ENCODE peak calls at places on chromosome 6, in five cellular contexts. S is CD8-positive, alpha-beta T cell; P is BE2C; Q is H9; O is cardiac muscle cell. K is an unnamed sample.

GRCh38 chr6:85278456-85279035 is 171.3 kb upstream of the NT5E start:
- DNase-seq in Q (no peak), O (peak), P (no peak), S (no peak), K (no peak)

GRCh38 chr6:47203968-47204611 is 105.6 kb downstream of the TNFRSF21 start:
- DNase-seq in O (no peak), Q (no peak), S (no peak), P (no peak), K (no peak)

GRCh38 chr6:2966347-2966746 is 5.0 kb downstream of the SERPINB6 start:
- DNase-seq in Q (no peak), S (no peak), P (no peak), O (no peak), K (no peak)

GRCh38 chr6:89281779-89282246 is 33.3 kb downstream of the GABRR2 start:
- DNase-seq in Q (peak), P (peak), S (no peak), O (peak), K (peak)

GRCh38 chr6:124961784-124962611 is at the start of gene RNF217:
- DNase-seq in O (peak), P (peak), Q (peak), S (no peak), K (peak)

GRCh38 chr6:129646140-129646569 is 63.8 kb downstream of the ARHGAP18 start:
- DNase-seq in Q (no peak), S (no peak), P (no peak), O (no peak), K (no peak)

GRCh38 chr6:36386495-36387439 is 702 bp downstream of the ETV7 start:
- DNase-seq in S (no peak), O (no peak), P (peak), Q (peak), K (peak)

GRCh38 chr6:77620290-77620882 is 32.5 kb upstream of the MEI4 start:
- DNase-seq in P (peak), Q (peak), O (peak), S (no peak), K (peak)

GRCh38 chr6:43774776-43775583 is 5.0 kb downstream of the VEGFA start:
- DNase-seq in Q (peak), S (peak), O (peak), P (peak), K (peak)

GRCh38 chr6:57173056-57173885 is 1.1 kb downstream of the BAG2 start:
- DNase-seq in S (peak), Q (peak), P (no peak), O (peak), K (peak)

GRCh38 chr6:9517806-9518205 is 897.1 kb downstream of the TFAP2A start:
- DNase-seq in Q (no peak), P (no peak), O (no peak), S (no peak), K (no peak)

GRCh38 chr6:111576302-111576701 is 29.4 kb downstream of the TRAF3IP2 start:
- DNase-seq in P (no peak), Q (no peak), O (no peak), S (no peak), K (no peak)

GRCh38 chr6:74638467-74638866 is 567.4 kb downstream of the COL12A1 start:
- DNase-seq in O (peak), P (no peak), S (no peak), Q (no peak), K (no peak)

GRCh38 chr6:131787079-131787478 is 20.7 kb upstream of the ENPP1 start:
- DNase-seq in Q (no peak), P (no peak), O (no peak), S (no peak), K (no peak)

GRCh38 chr6:118889163-118889562 is 4.8 kb upstream of the ASF1A start:
- DNase-seq in S (no peak), P (peak), Q (no peak), O (no peak), K (no peak)

GRCh38 chr6:30819287-30819917 is 64.9 kb upstream of the DDR1 start:
- DNase-seq in Q (no peak), S (no peak), P (no peak), O (no peak), K (no peak)

GRCh38 chr6:107066697-107067659 is 39.0 kb downstream of the MTRES1 start:
- DNase-seq in P (no peak), Q (no peak), O (no peak), S (no peak), K (no peak)

GRCh38 chr6:29722773-29723665 is at the start of gene HLA-F:
- DNase-seq in P (peak), Q (peak), O (peak), S (peak), K (peak)

GRCh38 chr6:37794825-37795224 is 24.7 kb upstream of the ZFAND3 start:
- DNase-seq in S (no peak), Q (no peak), P (no peak), O (no peak), K (no peak)

GRCh38 chr6:135576055-135576454 is 78.5 kb upstream of the AHI1 start:
- DNase-seq in Q (no peak), S (no peak), P (no peak), O (no peak), K (no peak)

GRCh38 chr6:165987483-165988305 is 180.0 kb downstream of the TBXT start:
- DNase-seq in S (no peak), Q (peak), P (peak), O (peak), K (peak)

GRCh38 chr6:149190228-149190831 is 127.2 kb upstream of the TAB2 start:
- DNase-seq in S (no peak), O (no peak), P (peak), Q (peak), K (no peak)

GRCh38 chr6:7328159-7328713 is 15.2 kb upstream of the SSR1 start:
- DNase-seq in S (no peak), Q (no peak), P (no peak), O (no peak), K (no peak)

GRCh38 chr6:41678511-41679084 is 40.3 kb downstream of the MDFI start:
- DNase-seq in S (no peak), P (no peak), Q (no peak), O (no peak), K (no peak)

GRCh38 chr6:41682497-41682961 is 44.3 kb downstream of the MDFI start:
- DNase-seq in Q (no peak), S (no peak), P (no peak), O (no peak), K (no peak)

GRCh38 chr6:41682056-41682477 is 43.8 kb downstream of the MDFI start:
- DNase-seq in P (peak), S (peak), O (peak), Q (peak), K (peak)

GRCh38 chr6:41679696-41680095 is 41.4 kb downstream of the MDFI start:
- DNase-seq in O (no peak), P (no peak), S (no peak), Q (no peak), K (no peak)

GRCh38 chr6:41680182-41680965 is 42.1 kb downstream of the MDFI start:
- DNase-seq in P (no peak), O (no peak), S (no peak), Q (no peak), K (no peak)
- TF ChIP-seq CTCF in P (no peak), O (no peak), S (no peak), Q (no peak), K (no peak)

GRCh38 chr6:45419574-45420082 is 41.9 kb upstream of the SUPT3H start:
- DNase-seq in O (peak), P (peak), Q (peak), S (peak), K (peak)
- TF ChIP-seq CTCF in O (peak), P (peak), Q (peak), S (peak), K (no peak)

GRCh38 chr6:136757150-136757549 is 35.1 kb downstream of the MAP3K5 start:
- DNase-seq in Q (no peak), P (no peak), S (no peak), O (no peak), K (no peak)
- TF ChIP-seq CTCF in Q (no peak), P (no peak), S (no peak), O (no peak), K (no peak)

GRCh38 chr6:113995632-113996031 is 24.7 kb upstream of the HDAC2 start:
- DNase-seq in P (peak), O (peak), Q (peak), S (no peak), K (peak)
- TF ChIP-seq CTCF in P (peak), O (no peak), Q (no peak), S (no peak), K (no peak)

DNA sequence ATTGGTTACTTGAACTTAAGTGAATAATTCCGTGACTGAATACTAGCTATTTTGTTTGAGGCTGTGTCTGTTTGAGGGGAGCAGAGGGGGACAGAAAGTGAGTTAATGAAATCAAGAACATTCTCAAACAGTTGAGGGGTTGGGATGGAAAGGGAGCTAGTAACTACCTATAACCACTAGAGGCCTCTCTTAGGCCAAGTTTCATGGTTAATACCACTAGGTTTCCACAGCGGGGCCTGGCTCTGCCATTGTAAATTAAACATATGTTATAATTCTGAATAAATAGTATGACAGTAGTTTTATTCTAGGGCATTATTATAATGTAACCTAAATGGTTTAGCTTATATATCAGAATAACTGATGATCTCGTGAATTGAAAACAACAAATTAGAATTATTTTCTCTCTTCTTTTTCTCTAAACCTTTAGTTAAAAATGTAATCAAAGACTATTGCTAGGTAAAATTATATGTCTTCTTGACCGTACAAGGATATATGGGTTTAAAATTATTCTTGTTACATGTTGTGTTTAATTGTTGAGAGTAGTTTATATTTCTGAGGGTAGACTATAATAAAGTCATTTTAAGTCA is 108.1 kb downstream of the BCKDHB start:
- DNase-seq in S (no peak), P (peak), O (peak), Q (no peak), K (peak)
- TF ChIP-seq CTCF in S (peak), P (peak), O (peak), Q (peak), K (peak)

DNA sequence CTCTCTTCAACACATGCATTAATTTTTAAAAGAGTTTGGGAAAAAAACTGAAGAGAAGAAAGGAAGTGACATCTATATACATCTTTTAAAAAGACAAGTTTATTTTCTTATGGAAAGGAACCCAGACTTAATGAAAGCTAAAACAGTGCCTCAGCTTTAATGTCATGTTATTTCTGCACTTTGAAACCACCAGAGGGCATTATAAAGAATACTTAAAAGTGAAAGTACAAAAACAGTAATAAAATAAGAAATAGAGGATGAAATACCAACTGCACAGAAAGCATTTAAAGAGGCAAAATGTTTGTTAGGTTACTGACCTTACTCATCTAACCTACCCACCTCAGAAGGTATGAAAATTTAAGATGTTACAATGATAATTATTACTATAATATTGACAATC is 98.8 kb downstream of the HUS1B start:
- DNase-seq in P (no peak), O (no peak), S (no peak), Q (no peak), K (no peak)
- TF ChIP-seq CTCF in P (no peak), O (peak), S (no peak), Q (peak), K (peak)

GRCh38 chr6:137013738-137014602 is 30.8 kb downstream of the IL20RA start:
- DNase-seq in Q (no peak), S (no peak), O (peak), P (peak), K (no peak)
- TF ChIP-seq CTCF in Q (peak), S (no peak), O (peak), P (peak), K (peak)

GRCh38 chr6:21587925-21588811 is 5.4 kb upstream of the SOX4 start:
- DNase-seq in S (peak), P (peak), O (peak), Q (peak), K (peak)

GRCh38 chr6:21588812-21589811 is 4.4 kb upstream of the SOX4 start:
- DNase-seq in Q (peak), O (peak), S (peak), P (peak), K (peak)

GRCh38 chr6:21586300-21586699 is 7.3 kb upstream of the SOX4 start:
- DNase-seq in S (no peak), O (no peak), P (no peak), Q (no peak), K (no peak)

GRCh38 chr6:21586760-21587181 is 6.8 kb upstream of the SOX4 start:
- DNase-seq in Q (no peak), S (no peak), O (no peak), P (peak), K (no peak)

GRCh38 chr6:21587182-21587924 is 6.2 kb upstream of the SOX4 start:
- DNase-seq in O (peak), P (peak), Q (peak), S (no peak), K (peak)
- TF ChIP-seq CTCF in O (peak), P (peak), Q (peak), S (peak), K (no peak)

GRCh38 chr6:51618563-51618962 is 468.9 kb downstream of the PKHD1 start:
- DNase-seq in S (no peak), Q (no peak), P (no peak), O (no peak), K (no peak)
- TF ChIP-seq CTCF in S (peak), Q (peak), P (peak), O (no peak), K (peak)

GRCh38 chr6:169566319-169566718 is 135.5 kb downstream of the WDR27 start:
- DNase-seq in S (no peak), P (no peak), O (no peak), Q (no peak), K (no peak)

GRCh38 chr6:169561665-169562064 is 140.2 kb downstream of the WDR27 start:
- DNase-seq in O (no peak), P (no peak), Q (no peak), S (no peak), K (no peak)

GRCh38 chr6:169567809-169568208 is 134.0 kb downstream of the WDR27 start:
- DNase-seq in O (no peak), S (no peak), Q (no peak), P (no peak), K (no peak)

GRCh38 chr6:169566961-169567360 is 134.9 kb downstream of the WDR27 start:
- DNase-seq in S (no peak), Q (no peak), O (no peak), P (no peak), K (no peak)

DNA sequence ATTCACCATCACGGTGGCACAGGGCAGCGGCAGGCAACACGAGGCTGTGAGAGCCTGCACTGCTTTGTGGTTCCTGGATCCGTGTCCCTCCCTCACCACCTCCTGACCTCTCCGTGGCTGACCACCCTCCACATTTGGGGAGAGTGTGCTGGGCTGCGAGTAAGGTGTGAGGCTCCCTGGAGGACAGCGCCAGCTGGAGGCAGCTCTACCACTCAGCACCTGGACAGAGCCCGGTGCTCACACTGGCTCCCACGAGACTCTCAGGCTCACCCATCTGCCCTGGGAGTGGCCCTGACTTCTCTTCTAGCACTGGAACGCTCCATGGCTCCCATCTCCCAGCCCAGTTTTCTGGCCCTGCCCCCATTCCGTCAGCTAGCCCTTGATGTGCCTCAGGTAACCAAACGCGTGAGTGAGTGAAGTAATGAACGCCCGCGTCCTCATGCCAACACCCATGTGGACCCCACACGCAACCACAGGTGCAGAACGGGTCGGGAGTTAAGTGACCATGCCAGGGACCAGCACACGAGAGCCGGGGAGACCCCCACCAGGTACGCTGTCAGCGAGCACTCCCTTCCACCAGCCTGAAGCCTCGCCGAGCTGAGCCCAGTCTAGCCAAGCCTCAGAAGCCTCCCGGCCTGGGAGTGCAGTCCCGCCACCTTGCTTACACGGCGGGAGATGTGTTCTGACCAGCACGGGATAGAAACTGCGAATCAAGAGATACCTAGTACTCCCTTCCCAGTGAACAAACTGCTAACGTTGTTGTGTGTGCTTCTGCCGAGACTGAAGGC is 137.2 kb downstream of the WDR27 start:
- DNase-seq in S (no peak), O (no peak), Q (peak), P (no peak), K (no peak)
- TF ChIP-seq CTCF in S (no peak), O (no peak), Q (peak), P (no peak), K (no peak)

K was measured in nephron progenitor cell.